ENCODE peak calls at places on chromosomes 7 and 10, in eight cellular contexts. One of them, this sample, is unnamed.

GRCh38 chr7:93442478-93443224 is 131.9 kb downstream of the CALCR start:
- DNase-seq in germinal center: peak
- DNase-seq in T-helper 2 cell: no peak
- DNase-seq in amygdala: no peak
- DNase-seq in activated T-helper 1 cell treated with anti-CD3 and anti-CD28 coated beads, Interleukin-12 subunit alpha, Interleukin-12 subunit beta, Interleukin-2, Interleukin-4 antibody, amounts not matched to agents 30 ng/mL and 10 ng/mL and 1 ng/mL, durations not matched to agents 14 hours and 24 hours and 36 hours: peak
- DNase-seq in effector memory CD4-positive, alpha-beta T cell: no peak
- DNase-seq in A172: peak
- DNase-seq in aorta: peak
- DNase-seq in this sample: peak

GRCh38 chr7:132575336-132575986 is 809 bp downstream of the PLXNA4 start:
- DNase-seq in germinal center: no peak
- DNase-seq in T-helper 2 cell: no peak
- DNase-seq in amygdala: peak
- DNase-seq in activated T-helper 1 cell treated with anti-CD3 and anti-CD28 coated beads, Interleukin-12 subunit alpha, Interleukin-12 subunit beta, Interleukin-2, Interleukin-4 antibody, amounts not matched to agents 30 ng/mL and 10 ng/mL and 1 ng/mL, durations not matched to agents 14 hours and 24 hours and 36 hours: no peak
- DNase-seq in effector memory CD4-positive, alpha-beta T cell: no peak
- DNase-seq in A172: no peak
- DNase-seq in aorta: peak
- DNase-seq in this sample: no peak

GRCh38 chr7:46007194-46007593 is 86.1 kb upstream of the IGFBP3 start:
- DNase-seq in germinal center: no peak
- DNase-seq in T-helper 2 cell: no peak
- DNase-seq in amygdala: no peak
- DNase-seq in activated T-helper 1 cell treated with anti-CD3 and anti-CD28 coated beads, Interleukin-12 subunit alpha, Interleukin-12 subunit beta, Interleukin-2, Interleukin-4 antibody, amounts not matched to agents 30 ng/mL and 10 ng/mL and 1 ng/mL, durations not matched to agents 14 hours and 24 hours and 36 hours: no peak
- DNase-seq in effector memory CD4-positive, alpha-beta T cell: no peak
- DNase-seq in A172: no peak
- DNase-seq in aorta: no peak
- DNase-seq in this sample: no peak

GRCh38 chr7:36625247-36625646 is 99.0 kb downstream of the AOAH start:
- DNase-seq in germinal center: no peak
- DNase-seq in T-helper 2 cell: no peak
- DNase-seq in amygdala: no peak
- DNase-seq in activated T-helper 1 cell treated with anti-CD3 and anti-CD28 coated beads, Interleukin-12 subunit alpha, Interleukin-12 subunit beta, Interleukin-2, Interleukin-4 antibody, amounts not matched to agents 30 ng/mL and 10 ng/mL and 1 ng/mL, durations not matched to agents 14 hours and 24 hours and 36 hours: no peak
- DNase-seq in effector memory CD4-positive, alpha-beta T cell: no peak
- DNase-seq in A172: peak
- DNase-seq in aorta: no peak
- DNase-seq in this sample: no peak

GRCh38 chr7:2607913-2608899 is 23.6 kb upstream of the TTYH3 start:
- DNase-seq in germinal center: no peak
- DNase-seq in T-helper 2 cell: no peak
- DNase-seq in amygdala: no peak
- DNase-seq in activated T-helper 1 cell treated with anti-CD3 and anti-CD28 coated beads, Interleukin-12 subunit alpha, Interleukin-12 subunit beta, Interleukin-2, Interleukin-4 antibody, amounts not matched to agents 30 ng/mL and 10 ng/mL and 1 ng/mL, durations not matched to agents 14 hours and 24 hours and 36 hours: no peak
- DNase-seq in effector memory CD4-positive, alpha-beta T cell: no peak
- DNase-seq in A172: no peak
- DNase-seq in aorta: no peak
- DNase-seq in this sample: no peak

GRCh38 chr10:77031531-77031930 is 606.1 kb downstream of the KCNMA1 start:
- DNase-seq in germinal center: no peak
- DNase-seq in T-helper 2 cell: no peak
- DNase-seq in amygdala: no peak
- DNase-seq in activated T-helper 1 cell treated with anti-CD3 and anti-CD28 coated beads, Interleukin-12 subunit alpha, Interleukin-12 subunit beta, Interleukin-2, Interleukin-4 antibody, amounts not matched to agents 30 ng/mL and 10 ng/mL and 1 ng/mL, durations not matched to agents 14 hours and 24 hours and 36 hours: no peak
- DNase-seq in effector memory CD4-positive, alpha-beta T cell: no peak
- DNase-seq in A172: no peak
- DNase-seq in aorta: no peak
- DNase-seq in this sample: no peak

GRCh38 chr10:77887631-77888355 is 38.8 kb downstream of the DLG5 start:
- DNase-seq in germinal center: no peak
- DNase-seq in T-helper 2 cell: no peak
- DNase-seq in amygdala: no peak
- DNase-seq in activated T-helper 1 cell treated with anti-CD3 and anti-CD28 coated beads, Interleukin-12 subunit alpha, Interleukin-12 subunit beta, Interleukin-2, Interleukin-4 antibody, amounts not matched to agents 30 ng/mL and 10 ng/mL and 1 ng/mL, durations not matched to agents 14 hours and 24 hours and 36 hours: no peak
- DNase-seq in effector memory CD4-positive, alpha-beta T cell: no peak
- DNase-seq in A172: no peak
- DNase-seq in aorta: no peak
- DNase-seq in this sample: no peak

GRCh38 chr10:58508316-58508715 is 4.4 kb upstream of the BICC1 start:
- DNase-seq in germinal center: no peak
- DNase-seq in T-helper 2 cell: no peak
- DNase-seq in amygdala: no peak
- DNase-seq in activated T-helper 1 cell treated with anti-CD3 and anti-CD28 coated beads, Interleukin-12 subunit alpha, Interleukin-12 subunit beta, Interleukin-2, Interleukin-4 antibody, amounts not matched to agents 30 ng/mL and 10 ng/mL and 1 ng/mL, durations not matched to agents 14 hours and 24 hours and 36 hours: no peak
- DNase-seq in effector memory CD4-positive, alpha-beta T cell: no peak
- DNase-seq in A172: no peak
- DNase-seq in aorta: no peak
- DNase-seq in this sample: no peak

GRCh38 chr7:135812151-135812550 is 63.5 kb upstream of the FAM180A start:
- DNase-seq in germinal center: no peak
- DNase-seq in T-helper 2 cell: no peak
- DNase-seq in amygdala: no peak
- DNase-seq in activated T-helper 1 cell treated with anti-CD3 and anti-CD28 coated beads, Interleukin-12 subunit alpha, Interleukin-12 subunit beta, Interleukin-2, Interleukin-4 antibody, amounts not matched to agents 30 ng/mL and 10 ng/mL and 1 ng/mL, durations not matched to agents 14 hours and 24 hours and 36 hours: no peak
- DNase-seq in effector memory CD4-positive, alpha-beta T cell: no peak
- DNase-seq in A172: no peak
- DNase-seq in aorta: no peak
- DNase-seq in this sample: no peak

GRCh38 chr7:158028971-158029370 is 558.7 kb downstream of the PTPRN2 start:
- DNase-seq in germinal center: no peak
- DNase-seq in T-helper 2 cell: no peak
- DNase-seq in amygdala: no peak
- DNase-seq in activated T-helper 1 cell treated with anti-CD3 and anti-CD28 coated beads, Interleukin-12 subunit alpha, Interleukin-12 subunit beta, Interleukin-2, Interleukin-4 antibody, amounts not matched to agents 30 ng/mL and 10 ng/mL and 1 ng/mL, durations not matched to agents 14 hours and 24 hours and 36 hours: no peak
- DNase-seq in effector memory CD4-positive, alpha-beta T cell: no peak
- DNase-seq in A172: no peak
- DNase-seq in aorta: no peak
- DNase-seq in this sample: no peak

GRCh38 chr7:27808626-27809025 is 68.7 kb downstream of the TAX1BP1 start:
- DNase-seq in germinal center: no peak
- DNase-seq in T-helper 2 cell: no peak
- DNase-seq in amygdala: no peak
- DNase-seq in activated T-helper 1 cell treated with anti-CD3 and anti-CD28 coated beads, Interleukin-12 subunit alpha, Interleukin-12 subunit beta, Interleukin-2, Interleukin-4 antibody, amounts not matched to agents 30 ng/mL and 10 ng/mL and 1 ng/mL, durations not matched to agents 14 hours and 24 hours and 36 hours: no peak
- DNase-seq in effector memory CD4-positive, alpha-beta T cell: no peak
- DNase-seq in A172: peak
- DNase-seq in aorta: no peak
- DNase-seq in this sample: no peak

GRCh38 chr10:85786401-85786899 is 580.1 kb downstream of the GRID1 start:
- DNase-seq in germinal center: no peak
- DNase-seq in T-helper 2 cell: no peak
- DNase-seq in amygdala: no peak
- DNase-seq in activated T-helper 1 cell treated with anti-CD3 and anti-CD28 coated beads, Interleukin-12 subunit alpha, Interleukin-12 subunit beta, Interleukin-2, Interleukin-4 antibody, amounts not matched to agents 30 ng/mL and 10 ng/mL and 1 ng/mL, durations not matched to agents 14 hours and 24 hours and 36 hours: no peak
- DNase-seq in effector memory CD4-positive, alpha-beta T cell: no peak
- DNase-seq in A172: no peak
- DNase-seq in aorta: no peak
- DNase-seq in this sample: no peak

GRCh38 chr10:99337911-99338310 is 8.8 kb downstream of the CNNM1 start:
- DNase-seq in germinal center: no peak
- DNase-seq in T-helper 2 cell: no peak
- DNase-seq in amygdala: no peak
- DNase-seq in activated T-helper 1 cell treated with anti-CD3 and anti-CD28 coated beads, Interleukin-12 subunit alpha, Interleukin-12 subunit beta, Interleukin-2, Interleukin-4 antibody, amounts not matched to agents 30 ng/mL and 10 ng/mL and 1 ng/mL, durations not matched to agents 14 hours and 24 hours and 36 hours: no peak
- DNase-seq in effector memory CD4-positive, alpha-beta T cell: no peak
- DNase-seq in A172: no peak
- DNase-seq in aorta: no peak
- DNase-seq in this sample: no peak

GRCh38 chr7:139691253-139691781 is 86.5 kb downstream of the HIPK2 start:
- DNase-seq in germinal center: no peak
- DNase-seq in T-helper 2 cell: no peak
- DNase-seq in amygdala: no peak
- DNase-seq in activated T-helper 1 cell treated with anti-CD3 and anti-CD28 coated beads, Interleukin-12 subunit alpha, Interleukin-12 subunit beta, Interleukin-2, Interleukin-4 antibody, amounts not matched to agents 30 ng/mL and 10 ng/mL and 1 ng/mL, durations not matched to agents 14 hours and 24 hours and 36 hours: no peak
- DNase-seq in effector memory CD4-positive, alpha-beta T cell: no peak
- DNase-seq in A172: no peak
- DNase-seq in aorta: no peak
- DNase-seq in this sample: no peak

GRCh38 chr10:25038303-25038702 is 21.9 kb downstream of the THNSL1 start:
- DNase-seq in germinal center: no peak
- DNase-seq in T-helper 2 cell: no peak
- DNase-seq in amygdala: no peak
- DNase-seq in activated T-helper 1 cell treated with anti-CD3 and anti-CD28 coated beads, Interleukin-12 subunit alpha, Interleukin-12 subunit beta, Interleukin-2, Interleukin-4 antibody, amounts not matched to agents 30 ng/mL and 10 ng/mL and 1 ng/mL, durations not matched to agents 14 hours and 24 hours and 36 hours: no peak
- DNase-seq in effector memory CD4-positive, alpha-beta T cell: no peak
- DNase-seq in A172: no peak
- DNase-seq in aorta: no peak
- DNase-seq in this sample: no peak

GRCh38 chr10:126433351-126433750 is 45.1 kb upstream of the ADAM12 start:
- DNase-seq in germinal center: no peak
- DNase-seq in T-helper 2 cell: peak
- DNase-seq in amygdala: no peak
- DNase-seq in activated T-helper 1 cell treated with anti-CD3 and anti-CD28 coated beads, Interleukin-12 subunit alpha, Interleukin-12 subunit beta, Interleukin-2, Interleukin-4 antibody, amounts not matched to agents 30 ng/mL and 10 ng/mL and 1 ng/mL, durations not matched to agents 14 hours and 24 hours and 36 hours: no peak
- DNase-seq in effector memory CD4-positive, alpha-beta T cell: no peak
- DNase-seq in A172: peak
- DNase-seq in aorta: no peak
- DNase-seq in this sample: no peak

GRCh38 chr7:134660242-134660785 is 13.7 kb downstream of the BPGM start:
- DNase-seq in germinal center: no peak
- DNase-seq in T-helper 2 cell: no peak
- DNase-seq in amygdala: no peak
- DNase-seq in activated T-helper 1 cell treated with anti-CD3 and anti-CD28 coated beads, Interleukin-12 subunit alpha, Interleukin-12 subunit beta, Interleukin-2, Interleukin-4 antibody, amounts not matched to agents 30 ng/mL and 10 ng/mL and 1 ng/mL, durations not matched to agents 14 hours and 24 hours and 36 hours: no peak
- DNase-seq in effector memory CD4-positive, alpha-beta T cell: no peak
- DNase-seq in A172: no peak
- DNase-seq in aorta: no peak
- DNase-seq in this sample: no peak

GRCh38 chr7:16071246-16071857 is 350.0 kb downstream of the CRPPA start:
- DNase-seq in germinal center: peak
- DNase-seq in T-helper 2 cell: peak
- DNase-seq in amygdala: peak
- DNase-seq in activated T-helper 1 cell treated with anti-CD3 and anti-CD28 coated beads, Interleukin-12 subunit alpha, Interleukin-12 subunit beta, Interleukin-2, Interleukin-4 antibody, amounts not matched to agents 30 ng/mL and 10 ng/mL and 1 ng/mL, durations not matched to agents 14 hours and 24 hours and 36 hours: no peak
- DNase-seq in effector memory CD4-positive, alpha-beta T cell: no peak
- DNase-seq in A172: peak
- DNase-seq in aorta: no peak
- DNase-seq in this sample: no peak

GRCh38 chr7:47282790-47283496 is 299.0 kb downstream of the TNS3 start:
- DNase-seq in germinal center: no peak
- DNase-seq in T-helper 2 cell: no peak
- DNase-seq in amygdala: no peak
- DNase-seq in activated T-helper 1 cell treated with anti-CD3 and anti-CD28 coated beads, Interleukin-12 subunit alpha, Interleukin-12 subunit beta, Interleukin-2, Interleukin-4 antibody, amounts not matched to agents 30 ng/mL and 10 ng/mL and 1 ng/mL, durations not matched to agents 14 hours and 24 hours and 36 hours: no peak
- DNase-seq in effector memory CD4-positive, alpha-beta T cell: no peak
- DNase-seq in A172: no peak
- DNase-seq in aorta: no peak
- DNase-seq in this sample: no peak

GRCh38 chr7:121081327-121081936 is 92.9 kb downstream of the CPED1 start:
- DNase-seq in germinal center: peak
- DNase-seq in T-helper 2 cell: peak
- DNase-seq in amygdala: no peak
- DNase-seq in activated T-helper 1 cell treated with anti-CD3 and anti-CD28 coated beads, Interleukin-12 subunit alpha, Interleukin-12 subunit beta, Interleukin-2, Interleukin-4 antibody, amounts not matched to agents 30 ng/mL and 10 ng/mL and 1 ng/mL, durations not matched to agents 14 hours and 24 hours and 36 hours: no peak
- DNase-seq in effector memory CD4-positive, alpha-beta T cell: no peak
- DNase-seq in A172: peak
- DNase-seq in aorta: no peak
- DNase-seq in this sample: no peak

This sample was measured in effector CD4-positive, alpha-beta T cell.